ENCODE peak calls at places on chromosomes 1 and 21, in seven cellular contexts. One of them, this sample, is unnamed.

GRCh38 chr1:116110507-116111195 is 548 bp upstream of the MAB21L3 start:
- DNase-seq in H9: no peak
- DNase-seq in IMR-90: no peak
- DNase-seq in neuronal stem cell: no peak
- DNase-seq in mesendoderm: no peak
- DNase-seq in mesenchymal stem cell: no peak
- DNase-seq in trophoblast cell: no peak
- DNase-seq in this sample: no peak

GRCh38 chr1:1479547-1480483 is 8.2 kb downstream of the ATAD3B start:
- DNase-seq in trophoblast cell: no peak
- DNase-seq in neuronal stem cell: no peak
- DNase-seq in mesenchymal stem cell: no peak
- DNase-seq in IMR-90: no peak
- DNase-seq in mesendoderm: no peak
- DNase-seq in H9: no peak
- DNase-seq in this sample: no peak

GRCh38 chr1:29802181-29803068 is 566.1 kb downstream of the PTPRU start:
- DNase-seq in mesenchymal stem cell: no peak
- DNase-seq in IMR-90: no peak
- DNase-seq in H9: no peak
- DNase-seq in trophoblast cell: no peak
- DNase-seq in neuronal stem cell: no peak
- DNase-seq in mesendoderm: no peak
- DNase-seq in this sample: no peak

GRCh38 chr1:1542766-1543705 is 2.6 kb upstream of the TMEM240 start:
- DNase-seq in IMR-90: no peak
- DNase-seq in H9: no peak
- DNase-seq in trophoblast cell: no peak
- DNase-seq in mesendoderm: peak
- DNase-seq in neuronal stem cell: no peak
- DNase-seq in mesenchymal stem cell: no peak
- DNase-seq in this sample: no peak

GRCh38 chr1:39076127-39076798 is 50.1 kb downstream of the NDUFS5 start:
- DNase-seq in trophoblast cell: no peak
- DNase-seq in mesendoderm: no peak
- DNase-seq in H9: no peak
- DNase-seq in IMR-90: peak
- DNase-seq in mesenchymal stem cell: peak
- DNase-seq in neuronal stem cell: no peak
- DNase-seq in this sample: no peak

GRCh38 chr21:34520769-34521508 is 8.9 kb upstream of the KCNE1 start:
- DNase-seq in mesendoderm: no peak
- DNase-seq in H9: no peak
- DNase-seq in neuronal stem cell: no peak
- DNase-seq in mesenchymal stem cell: no peak
- DNase-seq in IMR-90: no peak
- DNase-seq in trophoblast cell: no peak
- DNase-seq in this sample: no peak

GRCh38 chr1:229857585-229857984 is 209.5 kb upstream of the GALNT2 start:
- DNase-seq in mesenchymal stem cell: no peak
- DNase-seq in IMR-90: no peak
- DNase-seq in neuronal stem cell: no peak
- DNase-seq in H9: no peak
- DNase-seq in mesendoderm: no peak
- DNase-seq in trophoblast cell: no peak
- DNase-seq in this sample: no peak

GRCh38 chr1:86913399-86913895 is 479 bp downstream of the SELENOF start:
- DNase-seq in mesenchymal stem cell: peak
- DNase-seq in trophoblast cell: peak
- DNase-seq in IMR-90: peak
- DNase-seq in mesendoderm: no peak
- DNase-seq in H9: no peak
- DNase-seq in neuronal stem cell: no peak
- DNase-seq in this sample: no peak

GRCh38 chr1:27624467-27625233 is 10.3 kb downstream of the FGR start:
- DNase-seq in mesendoderm: no peak
- DNase-seq in H9: no peak
- DNase-seq in neuronal stem cell: no peak
- DNase-seq in IMR-90: no peak
- DNase-seq in mesenchymal stem cell: no peak
- DNase-seq in trophoblast cell: no peak
- DNase-seq in this sample: no peak

GRCh38 chr1:38873027-38873969 is at the start of gene MYCBP:
- DNase-seq in mesendoderm: peak
- DNase-seq in trophoblast cell: peak
- DNase-seq in neuronal stem cell: peak
- DNase-seq in H9: peak
- DNase-seq in mesenchymal stem cell: peak
- DNase-seq in IMR-90: peak
- DNase-seq in this sample: peak

GRCh38 chr1:145708063-145708462 is 895 bp upstream of the PDZK1 start:
- DNase-seq in mesenchymal stem cell: no peak
- DNase-seq in neuronal stem cell: no peak
- DNase-seq in H9: no peak
- DNase-seq in trophoblast cell: peak
- DNase-seq in mesendoderm: peak
- DNase-seq in IMR-90: peak
- DNase-seq in this sample: no peak

GRCh38 chr1:211378844-211379243 is 52.2 kb downstream of the TRAF5 start:
- DNase-seq in IMR-90: peak
- DNase-seq in mesendoderm: peak
- DNase-seq in mesenchymal stem cell: peak
- DNase-seq in H9: no peak
- DNase-seq in neuronal stem cell: no peak
- DNase-seq in trophoblast cell: peak
- DNase-seq in this sample: no peak

GRCh38 chr1:210800301-210800700 is 333.6 kb downstream of the KCNH1 start:
- DNase-seq in IMR-90: no peak
- DNase-seq in H9: no peak
- DNase-seq in neuronal stem cell: no peak
- DNase-seq in mesendoderm: no peak
- DNase-seq in trophoblast cell: no peak
- DNase-seq in mesenchymal stem cell: no peak
- DNase-seq in this sample: no peak

GRCh38 chr1:228037401-228038386 is 30.9 kb downstream of the WNT3A start:
- DNase-seq in trophoblast cell: no peak
- DNase-seq in H9: peak
- DNase-seq in neuronal stem cell: peak
- DNase-seq in IMR-90: peak
- DNase-seq in mesendoderm: peak
- DNase-seq in mesenchymal stem cell: peak
- DNase-seq in this sample: no peak

GRCh38 chr21:29196021-29196663 is 65.7 kb downstream of the MAP3K7CL start:
- DNase-seq in mesenchymal stem cell: peak
- DNase-seq in trophoblast cell: peak
- DNase-seq in mesendoderm: peak
- DNase-seq in IMR-90: peak
- DNase-seq in H9: no peak
- DNase-seq in neuronal stem cell: no peak
- DNase-seq in this sample: no peak

GRCh38 chr21:15149825-15150224 is 85.0 kb upstream of the NRIP1 start:
- DNase-seq in mesenchymal stem cell: no peak
- DNase-seq in trophoblast cell: no peak
- DNase-seq in mesendoderm: no peak
- DNase-seq in IMR-90: no peak
- DNase-seq in neuronal stem cell: no peak
- DNase-seq in H9: no peak
- DNase-seq in this sample: no peak

GRCh38 chr1:226510453-226510852 is 38.1 kb upstream of the STUM start:
- DNase-seq in H9: peak
- DNase-seq in mesenchymal stem cell: no peak
- DNase-seq in trophoblast cell: no peak
- DNase-seq in mesendoderm: no peak
- DNase-seq in IMR-90: no peak
- DNase-seq in neuronal stem cell: no peak
- DNase-seq in this sample: no peak

GRCh38 chr1:27233677-27234053 is 767 bp upstream of the WDTC1 start:
- DNase-seq in IMR-90: no peak
- DNase-seq in trophoblast cell: no peak
- DNase-seq in mesendoderm: peak
- DNase-seq in H9: peak
- DNase-seq in mesenchymal stem cell: no peak
- DNase-seq in neuronal stem cell: peak
- DNase-seq in this sample: no peak

GRCh38 chr1:205440121-205440475 is 15.7 kb downstream of the BLACAT1 start:
- DNase-seq in mesenchymal stem cell: no peak
- DNase-seq in neuronal stem cell: no peak
- DNase-seq in mesendoderm: no peak
- DNase-seq in H9: no peak
- DNase-seq in IMR-90: no peak
- DNase-seq in trophoblast cell: no peak
- DNase-seq in this sample: no peak

DNA sequence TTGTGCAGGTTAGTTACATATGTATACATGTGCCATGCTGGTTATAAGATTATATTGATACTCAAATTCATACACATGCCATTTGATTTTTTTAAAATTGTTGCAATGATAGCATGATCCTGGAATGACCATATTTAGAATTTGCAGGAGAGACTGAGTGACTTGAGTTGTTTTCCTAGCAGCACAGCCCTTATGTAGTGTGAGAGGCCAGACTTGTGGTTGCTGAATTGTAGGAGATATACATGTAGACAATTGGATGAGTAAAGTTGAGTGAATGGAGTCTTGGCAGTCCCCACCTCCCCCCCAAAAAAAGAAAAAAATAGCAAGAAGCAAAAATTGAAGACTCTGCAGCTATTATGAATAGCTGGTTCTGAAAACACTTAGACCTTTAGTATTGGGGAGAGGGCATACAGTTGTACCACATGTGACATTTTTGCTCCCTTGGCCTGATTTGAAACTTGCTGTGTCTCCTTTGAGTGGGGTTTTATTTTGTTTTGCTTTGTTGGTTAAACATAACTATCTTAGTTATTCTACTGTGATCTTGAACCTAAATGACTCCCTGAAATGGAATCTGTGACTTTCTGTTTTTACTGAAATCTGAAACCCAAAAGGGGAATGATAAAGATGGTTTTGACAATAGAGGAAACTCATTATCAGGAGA is 280.3 kb downstream of the HMCN1 start:
- DNase-seq in neuronal stem cell: no peak
- DNase-seq in trophoblast cell: no peak
- DNase-seq in H9: no peak
- DNase-seq in IMR-90: peak
- DNase-seq in mesenchymal stem cell: peak
- DNase-seq in mesendoderm: peak
- DNase-seq in this sample: no peak
- H2BK120ac ChIP-seq in neuronal stem cell: no peak
- H2BK120ac ChIP-seq in trophoblast cell: no peak
- H2BK120ac ChIP-seq in H9: no peak
- H2BK120ac ChIP-seq in IMR-90: peak
- H2BK120ac ChIP-seq in mesenchymal stem cell: no peak
- H2BK120ac ChIP-seq in mesendoderm: no peak
- H2BK120ac ChIP-seq in this sample: no peak

DNA sequence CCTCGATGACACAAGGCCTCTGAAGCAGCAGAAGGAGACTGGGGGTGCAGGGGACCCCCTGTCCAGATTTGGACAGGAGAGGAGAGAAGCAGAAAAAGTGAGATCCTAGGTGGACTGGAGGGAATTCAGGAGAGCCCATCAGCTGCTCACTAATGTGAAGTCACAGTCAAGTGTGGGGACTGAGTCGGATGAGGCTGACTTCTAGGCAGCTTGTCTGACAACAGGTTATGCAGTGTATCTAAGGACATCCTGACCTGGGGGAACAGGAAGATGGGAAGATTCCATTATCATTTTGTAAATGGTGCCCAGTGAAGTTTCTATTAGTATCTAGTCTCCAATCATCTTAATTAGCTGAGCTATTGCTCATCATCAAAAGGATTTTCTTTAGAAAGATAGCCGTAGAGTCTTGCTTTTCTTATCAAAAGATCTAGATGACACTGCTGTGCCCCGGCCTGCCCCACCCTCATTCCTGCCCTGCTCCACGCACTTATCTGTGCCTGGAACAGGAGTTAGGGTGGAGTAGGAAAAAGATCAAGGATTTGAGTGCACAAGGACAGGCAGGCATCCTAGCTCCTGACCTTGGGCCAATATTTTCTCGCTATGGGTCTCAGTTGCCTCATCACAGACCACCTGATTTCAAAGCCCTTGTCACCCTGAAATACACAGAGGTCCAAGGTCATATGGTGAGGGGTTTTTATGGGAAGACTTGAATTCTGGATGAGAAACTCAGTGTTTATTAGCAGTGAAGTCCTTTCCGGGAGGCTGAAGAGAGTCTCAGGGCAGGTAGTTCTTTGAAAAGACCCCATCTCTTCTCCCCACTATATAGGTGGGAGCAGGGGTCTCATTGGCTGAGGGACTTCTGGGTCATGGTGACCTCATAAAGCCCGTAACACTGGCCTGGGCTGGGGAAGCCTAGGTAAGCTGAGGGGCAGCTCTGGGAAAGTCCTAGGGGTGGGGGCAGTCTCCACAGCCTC is at the start of gene MROH7:
- DNase-seq in trophoblast cell: no peak
- DNase-seq in H9: no peak
- DNase-seq in IMR-90: no peak
- DNase-seq in mesenchymal stem cell: no peak
- DNase-seq in mesendoderm: no peak
- DNase-seq in neuronal stem cell: no peak
- DNase-seq in this sample: no peak
- H2BK120ac ChIP-seq in trophoblast cell: no peak
- H2BK120ac ChIP-seq in H9: no peak
- H2BK120ac ChIP-seq in IMR-90: no peak
- H2BK120ac ChIP-seq in mesenchymal stem cell: no peak
- H2BK120ac ChIP-seq in mesendoderm: no peak
- H2BK120ac ChIP-seq in neuronal stem cell: no peak
- H2BK120ac ChIP-seq in this sample: no peak

DNA sequence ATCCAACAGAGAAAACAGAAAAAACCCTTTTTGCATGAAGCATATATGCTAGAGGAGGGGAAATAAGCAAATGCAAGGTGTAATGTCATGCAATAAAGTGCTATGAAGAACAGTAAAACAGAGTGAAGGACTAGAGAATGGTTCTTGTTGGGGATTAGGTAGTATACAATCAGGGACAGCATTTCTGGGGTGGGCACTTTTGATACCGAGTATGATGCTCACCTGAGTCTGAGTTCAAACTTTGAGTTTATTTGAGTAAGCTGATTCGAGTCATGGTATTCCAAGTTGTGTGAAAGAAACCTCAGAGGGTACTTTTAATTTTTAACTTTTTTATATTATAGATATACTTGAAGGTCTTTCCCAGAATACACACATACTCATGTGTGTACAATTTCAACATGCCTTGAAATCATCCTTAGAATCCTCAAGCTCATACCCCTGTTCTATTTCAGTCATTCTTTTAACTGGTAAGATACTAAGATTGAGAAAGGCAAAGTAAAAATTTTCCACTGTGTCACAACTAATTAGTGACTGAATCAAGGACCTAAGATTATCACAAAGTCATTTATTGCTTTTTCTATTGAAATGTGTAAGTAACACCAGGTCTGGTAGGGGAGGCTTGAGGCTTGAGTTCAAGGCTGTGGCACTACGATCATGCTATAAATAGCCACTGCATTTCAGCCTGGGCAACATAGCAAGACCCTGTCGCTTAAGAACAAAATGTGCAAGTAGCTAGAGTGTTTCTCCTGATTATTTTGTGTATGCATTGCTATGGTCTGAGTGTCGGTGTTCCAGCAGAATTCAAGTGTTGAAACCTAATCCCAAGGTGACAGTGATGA is 12.1 kb downstream of the LRRC8B start:
- DNase-seq in IMR-90: no peak
- DNase-seq in trophoblast cell: no peak
- DNase-seq in neuronal stem cell: no peak
- DNase-seq in mesenchymal stem cell: no peak
- DNase-seq in H9: no peak
- DNase-seq in mesendoderm: no peak
- DNase-seq in this sample: no peak
- H2BK120ac ChIP-seq in IMR-90: no peak
- H2BK120ac ChIP-seq in trophoblast cell: no peak
- H2BK120ac ChIP-seq in neuronal stem cell: no peak
- H2BK120ac ChIP-seq in mesenchymal stem cell: no peak
- H2BK120ac ChIP-seq in H9: no peak
- H2BK120ac ChIP-seq in mesendoderm: no peak
- H2BK120ac ChIP-seq in this sample: no peak

GRCh38 chr21:32756096-32756495 is 15.5 kb downstream of the PAXBP1 start:
- DNase-seq in mesenchymal stem cell: no peak
- DNase-seq in mesendoderm: no peak
- DNase-seq in IMR-90: no peak
- DNase-seq in trophoblast cell: peak
- DNase-seq in neuronal stem cell: no peak
- DNase-seq in H9: no peak
- DNase-seq in this sample: no peak
- H2BK120ac ChIP-seq in mesenchymal stem cell: no peak
- H2BK120ac ChIP-seq in mesendoderm: no peak
- H2BK120ac ChIP-seq in IMR-90: no peak
- H2BK120ac ChIP-seq in trophoblast cell: no peak
- H2BK120ac ChIP-seq in neuronal stem cell: no peak
- H2BK120ac ChIP-seq in H9: no peak
- H2BK120ac ChIP-seq in this sample: no peak